ENCODE peak calls at places on chromosomes 7 and 10, in nine cellular contexts. Q, G, E, Y, P, B, F, H and Z are unnamed samples.

GRCh38 chr7:128940494-128941322 is 3.0 kb downstream of the IRF5 start:
- DNase-seq in G (no peak), P (peak), E (no peak), B (no peak), Y (no peak), H (peak), Q (no peak), F (no peak), Z (peak)

GRCh38 chr10:105879396-105879795 is 1238.3 kb downstream of the SORCS3 start:
- DNase-seq in P (no peak), H (no peak), G (no peak), Y (no peak), E (no peak), F (no peak), B (no peak), Q (no peak), Z (no peak)

GRCh38 chr7:67377939-67378862 is 381.6 kb downstream of the TYW1 start:
- DNase-seq in H (peak), F (peak), B (peak), Y (peak), G (peak), E (peak), P (peak), Q (peak), Z (peak)

GRCh38 chr7:34656036-34656435 is 2.0 kb upstream of the NPSR1 start:
- DNase-seq in P (no peak), Q (no peak), G (no peak), F (no peak), B (no peak), E (no peak), H (no peak), Y (no peak), Z (no peak)

GRCh38 chr7:74063223-74063641 is 20.4 kb upstream of the LIMK1 start:
- DNase-seq in H (no peak), Y (no peak), G (no peak), B (no peak), E (no peak), Q (no peak), P (peak), F (no peak), Z (no peak)

GRCh38 chr7:81301815-81302214 is 383.0 kb upstream of the SEMA3C start:
- DNase-seq in G (no peak), B (no peak), Y (no peak), P (no peak), Q (no peak), E (no peak), H (peak), F (no peak), Z (no peak)

GRCh38 chr7:98086231-98086855 is 20.3 kb upstream of the LMTK2 start:
- DNase-seq in E (no peak), Y (no peak), P (no peak), G (no peak), F (no peak), H (peak), Q (no peak), B (no peak), Z (no peak)

GRCh38 chr10:131127610-131128009 is 183.9 kb downstream of the TCERG1L start:
- DNase-seq in Q (no peak), Y (no peak), P (no peak), B (no peak), F (no peak), E (no peak), G (no peak), H (no peak), Z (no peak)

GRCh38 chr7:82443801-82444219 is 233 bp upstream of the CACNA2D1 start:
- DNase-seq in H (peak), G (peak), Y (peak), B (no peak), F (no peak), E (peak), P (peak), Q (peak), Z (peak)

GRCh38 chr7:794207-794606 is 38.1 kb upstream of the SUN1 start:
- DNase-seq in G (no peak), B (no peak), E (no peak), P (no peak), Q (no peak), Y (no peak), F (no peak), H (no peak), Z (no peak)

GRCh38 chr10:116073025-116073424 is 200.0 kb downstream of the GFRA1 start:
- DNase-seq in E (no peak), P (no peak), Q (no peak), Y (no peak), G (no peak), B (no peak), F (no peak), H (no peak), Z (peak)

GRCh38 chr7:50358808-50359207 is 54.3 kb downstream of the IKZF1 start:
- DNase-seq in Y (no peak), P (no peak), F (no peak), G (no peak), H (no peak), E (no peak), B (no peak), Q (no peak), Z (no peak)

GRCh38 chr7:143013897-143014296 is 13.0 kb downstream of the OR9A2 start:
- DNase-seq in H (no peak), F (no peak), G (peak), Q (no peak), B (no peak), P (no peak), Y (peak), E (no peak), Z (no peak)

GRCh38 chr10:49298666-49298989 is 342 bp upstream of the C10orf71 start:
- DNase-seq in P (peak), E (no peak), Q (no peak), Y (peak), H (no peak), B (no peak), F (no peak), G (no peak), Z (peak)

GRCh38 chr10:119410361-119411116 is 132.0 kb downstream of the RGS10 start:
- DNase-seq in Q (no peak), B (no peak), F (no peak), Y (no peak), G (no peak), E (no peak), P (no peak), H (no peak), Z (no peak)

GRCh38 chr7:64885520-64886240 is 17.4 kb upstream of the ZNF273 start:
- DNase-seq in F (no peak), E (no peak), H (peak), G (no peak), B (no peak), P (no peak), Q (no peak), Y (no peak), Z (peak)

GRCh38 chr7:122528879-122529481 is 169.9 kb downstream of the RNF133 start:
- DNase-seq in Y (peak), G (peak), E (peak), F (no peak), B (no peak), P (no peak), H (no peak), Q (peak), Z (no peak)

GRCh38 chr10:132627736-132628512 is 90.3 kb downstream of the INPP5A start:
- DNase-seq in F (no peak), E (no peak), Q (no peak), Y (peak), B (no peak), P (peak), H (no peak), G (no peak), Z (peak)

GRCh38 chr10:76433161-76434005 is 1002.0 kb downstream of the LRMDA start:
- DNase-seq in Y (peak), G (no peak), H (no peak), B (no peak), F (no peak), E (no peak), P (no peak), Q (peak), Z (peak)

GRCh38 chr7:135147341-135147898 is 452 bp upstream of the TMEM140 start:
- DNase-seq in G (peak), P (no peak), F (no peak), B (no peak), Y (peak), Q (no peak), H (no peak), E (no peak), Z (no peak)

GRCh38 chr7:38321515-38321944 is 48.1 kb upstream of the TARP start:
- DNase-seq in F (no peak), G (peak), H (no peak), B (no peak), Y (peak), P (no peak), Q (no peak), E (no peak), Z (no peak)

GRCh38 chr10:99612167-99612831 is 7.9 kb downstream of the SLC25A28 start:
- DNase-seq in Y (peak), G (peak), Q (no peak), B (no peak), H (peak), P (no peak), F (no peak), E (peak), Z (peak)

GRCh38 chr7:140625908-140626868 is 14.4 kb downstream of the DENND2A start:
- DNase-seq in E (peak), H (peak), Y (peak), F (no peak), P (peak), B (no peak), Q (peak), G (peak), Z (peak)

GRCh38 chr10:77296534-77297369 is 340.9 kb downstream of the KCNMA1 start:
- DNase-seq in F (no peak), Q (no peak), G (no peak), Y (no peak), P (no peak), H (no peak), B (no peak), E (no peak), Z (no peak)

GRCh38 chr10:113939212-113939860 is 84.9 kb downstream of the NHLRC2 start:
- DNase-seq in G (no peak), Q (no peak), B (no peak), E (no peak), F (no peak), Y (no peak), P (no peak), H (no peak), Z (no peak)

GRCh38 chr7:159040912-159041711 is 103.6 kb downstream of the VIPR2 start:
- DNase-seq in G (no peak), B (no peak), Q (no peak), Y (no peak), P (peak), F (no peak), H (peak), E (no peak), Z (no peak)